ENCODE peak calls at places on chromosomes 4 and X, in five cellular contexts. Y, P, I, D and W are unnamed samples.

GRCh38 chrX:10952619-10953018 is 158.5 kb upstream of the HCCS start:
- DNase-seq in Y (no peak), P (no peak), I (no peak), D (no peak), W (no peak)

GRCh38 chr4:2072971-2073807 is 14.1 kb downstream of the NAT8L start:
- DNase-seq in Y (no peak), P (no peak), I (no peak), D (no peak), W (no peak)

GRCh38 chr4:110793381-110793801 is 170.5 kb upstream of the PITX2 start:
- DNase-seq in Y (peak), P (no peak), I (no peak), D (peak), W (no peak)

GRCh38 chr4:82948647-82949204 is 48.2 kb downstream of the THAP9 start:
- DNase-seq in Y (peak), P (no peak), I (no peak), D (peak), W (no peak)

GRCh38 chrX:68708503-68709290 is 61.2 kb downstream of the STARD8 start:
- DNase-seq in Y (no peak), P (no peak), I (no peak), D (no peak), W (no peak)

GRCh38 chrX:100410901-100411801 is 1.1 kb upstream of the PCDH19 start:
- DNase-seq in Y (no peak), P (no peak), I (no peak), D (no peak), W (no peak)

GRCh38 chr4:5460106-5460801 is 248.1 kb downstream of the EVC2 start:
- DNase-seq in Y (peak), P (no peak), I (peak), D (peak), W (no peak)

GRCh38 chrX:20433376-20433775 is 166.7 kb upstream of the RPS6KA3 start:
- DNase-seq in Y (peak), P (no peak), I (no peak), D (no peak), W (no peak)

GRCh38 chrX:50067435-50068292 is 133.1 kb downstream of the AKAP4 start:
- DNase-seq in Y (peak), P (no peak), I (no peak), D (peak), W (no peak)

GRCh38 chr4:168666531-168666930 is 169.7 kb downstream of the PALLD start:
- DNase-seq in Y (peak), P (no peak), I (no peak), D (peak), W (no peak)

GRCh38 chr4:123877561-123877960 is 481.0 kb downstream of the SPRY1 start:
- DNase-seq in Y (peak), P (no peak), I (no peak), D (no peak), W (no peak)

GRCh38 chrX:150360331-150360730 is 2.8 kb upstream of the MAMLD1 start:
- DNase-seq in Y (no peak), P (no peak), I (no peak), D (no peak), W (peak)

GRCh38 chrX:47836164-47837072 is at the start of gene ZNF81:
- DNase-seq in Y (peak), P (peak), I (peak), D (peak), W (peak)
- TF ChIP-seq CTCF in Y (no peak), P (no peak), I (no peak), D (no peak), W (no peak)

DNA sequence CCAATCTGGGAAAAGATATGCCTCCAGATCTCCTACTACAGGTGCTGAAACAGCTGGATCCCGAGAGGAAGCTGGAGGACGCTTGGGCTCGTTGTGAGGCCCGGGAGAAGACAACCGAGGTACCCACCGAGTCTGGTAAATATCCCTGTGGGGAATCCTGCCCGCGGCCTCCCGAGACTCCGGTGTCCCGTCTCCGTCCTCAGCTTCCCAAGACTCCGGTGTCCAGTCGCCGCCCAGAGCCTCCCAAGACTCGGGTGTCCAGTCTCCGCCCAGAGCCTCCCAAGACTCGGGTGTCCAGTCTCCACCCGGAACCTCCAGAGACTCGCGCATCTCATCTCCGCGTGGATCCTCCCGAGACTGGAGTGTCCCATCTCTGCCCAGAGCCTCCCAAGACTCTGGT is 639 bp downstream of the FAM47B start:
- DNase-seq in Y (no peak), P (no peak), I (no peak), D (no peak), W (no peak)
- TF ChIP-seq CTCF in Y (no peak), P (no peak), I (no peak), D (no peak), W (no peak)

GRCh38 chr4:138576684-138577083 is 334.5 kb upstream of the SLC7A11 start:
- DNase-seq in Y (peak), P (no peak), I (no peak), D (peak), W (no peak)
- TF ChIP-seq CTCF in Y (peak), P (no peak), I (no peak), D (peak), W (peak)

GRCh38 chr4:44632089-44632488 is 19.3 kb downstream of the YIPF7 start:
- DNase-seq in Y (no peak), P (no peak), I (no peak), D (no peak), W (no peak)
- TF ChIP-seq CTCF in Y (peak), P (no peak), I (no peak), D (peak), W (peak)

DNA sequence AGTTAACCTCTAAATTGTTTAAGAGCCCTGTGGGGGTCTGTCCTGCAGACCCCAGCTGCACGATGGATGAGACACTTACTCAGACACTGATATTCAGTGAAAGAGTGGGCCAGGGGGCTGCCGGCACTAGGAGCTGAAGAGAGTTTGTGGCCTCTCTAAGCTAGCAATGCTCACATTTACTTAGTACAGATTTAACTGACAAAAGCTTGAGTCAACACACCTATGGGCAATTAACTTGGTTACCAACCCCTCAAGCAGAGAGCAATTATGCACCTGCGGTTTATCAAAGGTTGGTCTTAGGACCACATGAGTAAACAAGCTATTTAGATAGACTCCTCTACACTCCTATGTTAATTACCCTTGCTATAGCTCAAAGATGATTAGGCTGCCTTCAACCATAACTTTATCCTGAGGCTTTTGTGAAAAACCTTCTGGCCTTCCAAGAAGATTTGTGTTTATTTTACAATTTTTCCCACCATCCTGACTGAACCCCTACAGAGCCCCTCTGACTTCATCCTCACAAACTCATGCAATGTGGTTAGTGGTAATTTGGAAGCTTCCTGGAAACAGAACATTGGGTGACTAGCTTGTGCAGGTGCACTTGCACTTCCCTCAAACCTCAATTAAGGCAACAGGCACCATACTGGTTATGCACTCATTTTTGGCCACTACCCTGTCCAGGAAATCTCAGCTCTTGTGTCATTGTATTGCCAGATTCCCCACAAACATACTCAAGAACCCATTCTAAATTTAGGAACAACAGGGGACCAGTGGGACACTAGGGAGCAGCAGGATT is 234.4 kb upstream of the ITM2A start:
- DNase-seq in Y (no peak), P (no peak), I (no peak), D (no peak), W (no peak)
- TF ChIP-seq CTCF in Y (no peak), P (no peak), I (no peak), D (no peak), W (no peak)

DNA sequence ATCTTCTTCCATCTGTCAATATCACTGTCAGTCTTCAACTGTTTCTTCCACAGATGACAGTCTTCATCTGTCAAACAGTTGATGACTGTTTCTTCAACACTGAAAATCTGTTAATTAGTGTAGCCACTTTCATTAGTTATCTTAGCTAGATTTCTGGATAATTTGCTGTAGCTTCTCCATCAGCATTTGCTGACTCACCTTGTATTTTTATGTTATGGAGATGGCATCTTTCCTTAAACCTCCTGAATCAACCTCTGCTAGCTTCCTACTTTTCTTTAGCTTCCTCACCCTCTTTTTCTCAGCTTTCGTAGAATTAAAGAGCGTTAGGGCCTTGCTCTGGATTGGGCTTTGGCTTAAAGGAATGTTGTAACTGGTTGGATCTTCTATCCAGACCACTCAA is 25.1 kb downstream of the USP53 start:
- DNase-seq in Y (no peak), P (no peak), I (no peak), D (no peak), W (no peak)
- TF ChIP-seq CTCF in Y (no peak), P (no peak), I (no peak), D (no peak), W (no peak)

GRCh38 chr4:69799337-69799736 is 38.9 kb upstream of the SULT1B1 start:
- DNase-seq in Y (no peak), P (no peak), I (no peak), D (no peak), W (no peak)

GRCh38 chr4:69800599-69800998 is 40.2 kb upstream of the SULT1B1 start:
- DNase-seq in Y (peak), P (no peak), I (no peak), D (no peak), W (no peak)
- TF ChIP-seq CTCF in Y (no peak), P (no peak), I (no peak), D (no peak), W (no peak)